ENCODE peak calls at places on chromosome 15, in six cellular contexts. F is mesendoderm, P is mesenchymal stem cell, S is IMR-90, B is neuronal stem cell, C is H1. W is an unnamed sample. For H3K36me3, the result is how much of the 10 kb centered on the place peaks cover.

GRCh38 chr15:90790057-90790456 is 72.9 kb downstream of the BLM start:
- DNase-seq in F (no peak), C (no peak), P (no peak), B (no peak), S (no peak), W (no peak)

GRCh38 chr15:81948751-81949150 is 97.1 kb downstream of the MEX3B start:
- DNase-seq in B (no peak), C (no peak), P (peak), S (peak), F (no peak), W (no peak)

GRCh38 chr15:34582461-34583357 is 742 bp downstream of the GOLGA8B start:
- DNase-seq in F (peak), C (no peak), S (peak), B (peak), P (peak), W (peak)

GRCh38 chr15:52282418-52282817 is 13.2 kb downstream of the MYO5C start:
- DNase-seq in P (no peak), C (no peak), S (no peak), F (no peak), B (no peak), W (no peak)

GRCh38 chr15:71364117-71364584 is 248.9 kb downstream of the THSD4 start:
- DNase-seq in P (no peak), S (no peak), F (no peak), B (no peak), C (no peak), W (no peak)

GRCh38 chr15:57611938-57612337 is 20.2 kb downstream of the MYZAP start:
- DNase-seq in S (no peak), F (peak), B (no peak), P (no peak), C (no peak), W (no peak)

GRCh38 chr15:75104804-75105557 is 81.6 kb downstream of the PPCDC start:
- DNase-seq in F (peak), B (no peak), C (no peak), S (peak), P (peak), W (peak)

GRCh38 chr15:22839046-22839705 is 710 bp downstream of the NIPA2 start:
- DNase-seq in S (no peak), C (no peak), F (no peak), B (no peak), P (peak), W (no peak)

GRCh38 chr15:66999601-67000000 is 65.8 kb upstream of the SMAD3 start:
- DNase-seq in C (no peak), F (no peak), B (no peak), P (no peak), S (no peak), W (no peak)

GRCh38 chr15:21267686-21268395 is 172.5 kb downstream of the POTEB3 start:
- DNase-seq in C (no peak), P (no peak), F (no peak), S (no peak), B (no peak), W (peak)

GRCh38 chr15:93694038-93694437 is 537.3 kb upstream of the MCTP2 start:
- DNase-seq in P (no peak), F (no peak), B (no peak), C (no peak), S (no peak), W (no peak)

GRCh38 chr15:69414702-69415161 is 583 bp downstream of the KIF23 start:
- DNase-seq in C (no peak), F (peak), P (peak), S (peak), B (peak), W (peak)

GRCh38 chr15:81338422-81339007 is 14.6 kb upstream of the STARD5 start:
- DNase-seq in B (no peak), C (no peak), P (peak), S (peak), F (no peak), W (peak)

GRCh38 chr15:71199384-71200351 is 84.4 kb downstream of the THSD4 start:
- DNase-seq in B (no peak), F (peak), S (peak), C (no peak), P (peak), W (no peak)

GRCh38 chr15:77546050-77546501 is 86.6 kb downstream of the LINGO1 start:
- DNase-seq in F (peak), B (no peak), S (peak), P (peak), C (no peak), W (peak)

GRCh38 chr15:71278989-71279756 is 163.9 kb downstream of the THSD4 start:
- DNase-seq in B (no peak), P (peak), C (no peak), F (no peak), S (peak), W (peak)

GRCh38 chr15:32659340-32659831 is 17.9 kb downstream of the SCG5 start:
- DNase-seq in P (peak), B (no peak), C (no peak), F (no peak), S (peak), W (peak)

GRCh38 chr15:60152386-60152785 is 148.3 kb downstream of the FOXB1 start:
- DNase-seq in P (no peak), S (no peak), C (no peak), F (no peak), B (no peak), W (no peak)

GRCh38 chr15:78364233-78364632 is 24.1 kb downstream of the CRABP1 start:
- DNase-seq in S (no peak), P (no peak), F (no peak), B (no peak), C (no peak), W (no peak)

GRCh38 chr15:57146394-57147140 is 228.1 kb downstream of the TCF12 start:
- DNase-seq in P (peak), S (peak), B (no peak), F (peak), C (no peak), W (peak)

GRCh38 chr15:68524753-68525584 is 53.8 kb upstream of the CORO2B start:
- DNase-seq in B (no peak), P (peak), F (no peak), C (no peak), S (peak), W (no peak)

GRCh38 chr15:66917904-66918448 is 147.4 kb upstream of the SMAD3 start:
- DNase-seq in C (no peak), S (no peak), B (no peak), P (no peak), F (no peak), W (no peak)

GRCh38 chr15:33292718-33293307 is 18.0 kb upstream of the RYR3 start:
- DNase-seq in S (peak), F (peak), B (peak), P (peak), C (no peak), W (peak)

GRCh38 chr15:94231728-94232086 is 346 bp downstream of the MCTP2 start:
- DNase-seq in P (peak), B (peak), F (peak), C (peak), S (no peak), W (peak)

GRCh38 chr15:26686547-26687187 is 86.2 kb downstream of the GABRB3 start:
- DNase-seq in P (no peak), C (no peak), F (peak), B (no peak), S (no peak), W (no peak)

GRCh38 chr15:31439328-31439727 is 112.7 kb downstream of the KLF13 start:
- DNase-seq in F (peak), C (no peak), S (no peak), P (no peak), B (no peak), W (peak)

GRCh38 chr15:32855942-32856341 is 138.1 kb downstream of the GREM1 start:
- DNase-seq in B (no peak), F (peak), S (peak), C (peak), P (peak), W (peak)

GRCh38 chr15:68576253-68577236 is 2.2 kb upstream of the CORO2B start:
- DNase-seq in C (no peak), B (no peak), S (no peak), P (no peak), F (no peak), W (no peak)

GRCh38 chr15:75809986-75810750 is 33.1 kb upstream of the UBE2Q2 start:
- DNase-seq in B (no peak), F (peak), P (peak), C (peak), S (no peak), W (peak)

GRCh38 chr15:91278956-91279355 is 178.9 kb downstream of the SV2B start:
- DNase-seq in F (no peak), S (no peak), P (no peak), C (no peak), B (no peak), W (no peak)

GRCh38 chr15:63226966-63227401 is 37.6 kb downstream of the RAB8B start:
- DNase-seq in F (no peak), C (no peak), P (no peak), S (no peak), B (no peak), W (peak)
- H3K23ac ChIP-seq in F (no peak), C (no peak), P (no peak), S (no peak), B (no peak), W (no peak)

GRCh38 chr15:83011271-83012037 is at the start of gene C15orf40:
- DNase-seq in B (peak), F (peak), S (peak), C (peak), P (peak), W (peak)
- H2AK5ac ChIP-seq in B (peak), F (no peak), S (peak), C (peak), P (peak), W (peak)

GRCh38 chr15:39976291-39977274 is 42.7 kb downstream of the EIF2AK4 start:
- DNase-seq in F (peak), C (peak), P (no peak), S (peak), B (peak), W (peak)
- H3K36me3 ChIP-seq in F (under half), C (under half), P (under half), S (under half), B (half or more), W (under half)

DNA sequence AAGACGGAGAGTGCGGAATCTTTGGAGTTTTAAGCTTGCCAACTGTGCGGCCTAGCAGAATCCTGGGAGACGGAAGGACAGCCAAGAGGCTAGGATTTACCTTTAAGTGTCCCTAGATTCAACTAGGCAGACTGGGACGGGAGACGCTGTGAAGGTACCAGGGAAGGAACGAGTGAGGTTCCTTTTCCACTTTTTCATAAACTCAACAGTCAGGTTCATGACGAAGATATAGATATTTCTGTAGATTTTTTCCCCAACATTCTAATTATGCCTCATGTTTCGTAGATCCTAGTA is 561 bp upstream of the GABPB1 start:
- DNase-seq in C (no peak), B (no peak), P (no peak), S (no peak), F (no peak), W (no peak)
- H3K23ac ChIP-seq in C (no peak), B (no peak), P (no peak), S (peak), F (no peak), W (peak)

GRCh38 chr15:85897207-85897817 is 102.6 kb upstream of the KLHL25 start:
- DNase-seq in C (no peak), F (peak), S (no peak), B (no peak), P (no peak), W (no peak)
- H2AK5ac ChIP-seq in C (no peak), F (no peak), S (no peak), B (no peak), P (no peak), W (no peak)

DNA sequence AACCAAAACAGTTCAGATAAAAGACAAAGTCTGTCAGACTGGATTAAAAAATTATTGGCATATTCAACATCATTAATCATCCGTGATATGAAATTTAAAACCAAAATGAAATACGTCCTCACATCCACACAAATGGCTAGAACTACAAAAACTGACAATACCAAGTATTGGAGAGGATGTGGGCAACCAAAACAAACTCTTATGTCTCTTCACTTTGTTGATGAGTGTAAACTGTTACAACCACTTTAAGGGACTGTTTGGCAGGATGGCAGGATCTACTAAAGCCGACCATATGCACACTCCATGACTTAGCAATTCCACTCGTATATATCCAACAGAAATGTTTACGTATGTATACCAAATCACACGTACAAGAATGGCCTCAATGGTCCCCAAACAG is 24.8 kb upstream of the C15orf40 start:
- DNase-seq in S (no peak), C (no peak), F (no peak), P (no peak), B (no peak), W (no peak)
- H3K36me3 ChIP-seq in S (under half), C (under half), F (under half), P (under half), B (half or more), W (under half)